ENCODE peak calls at places on chromosomes 13 and 19, in five cellular contexts. A is GDM1, K is GM04503, O is NCI-H460, P is pancreas. F is an unnamed sample.

GRCh38 chr13:30396434-30397075 is 25.7 kb upstream of the UBE2L5 start:
- DNase-seq in A (no peak), K (no peak), O (no peak), P (no peak), F (no peak)

GRCh38 chr19:33498391-33499000 is 23.1 kb downstream of the PEPD start:
- DNase-seq in A (no peak), K (no peak), O (no peak), P (no peak), F (no peak)

GRCh38 chr19:14310055-14310454 is 71.2 kb upstream of the ADGRE5 start:
- DNase-seq in A (peak; percentile 4), K (no peak), O (no peak), P (no peak), F (peak; percentile 96)

GRCh38 chr19:718251-719024 is 9.7 kb downstream of the PALM start:
- DNase-seq in A (no peak), K (no peak), O (no peak), P (no peak), F (no peak)

GRCh38 chr13:77563110-77563509 is 27.6 kb downstream of the SCEL start:
- DNase-seq in A (no peak), K (no peak), O (peak; percentile 29), P (no peak), F (no peak)

GRCh38 chr19:10283301-10283733 is 3.4 kb upstream of the ICAM4 start:
- DNase-seq in A (no peak), K (no peak), O (no peak), P (no peak), F (no peak)

GRCh38 chr13:30004204-30004603 is 153.8 kb upstream of the UBL3 start:
- DNase-seq in A (peak; percentile 51), K (no peak), O (no peak), P (no peak), F (peak; percentile 66)

GRCh38 chr13:113959198-113959597 is 14.7 kb downstream of the C13orf46 start:
- DNase-seq in A (no peak), K (no peak), O (no peak), P (peak; percentile 57), F (no peak)

GRCh38 chr19:13001502-13002388 is 6.5 kb downstream of the NFIX start:
- DNase-seq in A (no peak), K (no peak), O (no peak), P (no peak), F (no peak)

GRCh38 chr13:109584844-109585361 is 201.5 kb downstream of the IRS2 start:
- DNase-seq in A (no peak), K (no peak), O (no peak), P (no peak), F (no peak)

GRCh38 chr13:53250272-53250875 is 221.8 kb downstream of the OLFM4 start:
- DNase-seq in A (peak; percentile 43), K (peak; percentile 19), O (peak; percentile 67), P (no peak), F (peak; percentile 81)

GRCh38 chr13:113897161-113897560 is 33.3 kb upstream of the GAS6 start:
- DNase-seq in A (no peak), K (peak; percentile 97), O (peak; percentile 14), P (no peak), F (no peak)

GRCh38 chr13:108212901-108213300 is 2.4 kb downstream of the LIG4 start:
- DNase-seq in A (no peak), K (no peak), O (no peak), P (no peak), F (no peak)

GRCh38 chr19:6126335-6126974 is 9.0 kb upstream of the ACSBG2 start:
- DNase-seq in A (peak; percentile 52), K (no peak), O (peak; percentile 69), P (no peak), F (peak; percentile 84)

GRCh38 chr19:33814181-33815165 is 17.8 kb downstream of the KCTD15 start:
- DNase-seq in A (no peak), K (no peak), O (no peak), P (no peak), F (no peak)

GRCh38 chr19:40376286-40376862 is 13.6 kb downstream of the HIPK4 start:
- DNase-seq in A (no peak), K (no peak), O (no peak), P (no peak), F (peak; percentile 16)

GRCh38 chr13:32903720-32904119 is 112.5 kb upstream of the KL start:
- DNase-seq in A (no peak), K (no peak), O (no peak), P (no peak), F (no peak)

GRCh38 chr13:34816118-34816517 is 126.0 kb upstream of the NBEA start:
- DNase-seq in A (no peak), K (no peak), O (no peak), P (no peak), F (no peak)

GRCh38 chr19:56838930-56839664 is 1.4 kb downstream of the PEG3 start:
- DNase-seq in A (no peak), K (no peak), O (no peak), P (peak; percentile 93), F (no peak)

GRCh38 chr19:953501-954271 is 27.9 kb downstream of the ARID3A start:
- DNase-seq in A (no peak), K (no peak), O (no peak), P (no peak), F (no peak)

GRCh38 chr13:113860051-113860471 is 3.8 kb downstream of the GAS6 start:
- DNase-seq in A (no peak), K (no peak), O (no peak), P (peak; percentile 14), F (no peak)

GRCh38 chr19:47713046-47714021 is at the start of gene EHD2:
- DNase-seq in A (peak; percentile 56), K (no peak), O (no peak), P (peak; percentile 77), F (no peak)

GRCh38 chr13:97125810-97126738 is 96.1 kb upstream of the MBNL2 start:
- DNase-seq in A (no peak), K (no peak), O (no peak), P (no peak), F (peak; percentile 49)

GRCh38 chr13:50369646-50370045 is 354.4 kb downstream of the KCNRG start:
- DNase-seq in A (no peak), K (no peak), O (no peak), P (no peak), F (no peak)

GRCh38 chr13:114077938-114078335 is 54.5 kb downstream of the RASA3 start:
- DNase-seq in A (no peak), K (no peak), O (no peak), P (no peak), F (no peak)

GRCh38 chr19:40598121-40598917 is 2.9 kb upstream of the LTBP4 start:
- DNase-seq in A (peak; percentile 68), K (no peak), O (peak; percentile 81), P (peak; percentile 89), F (peak; percentile 75)

GRCh38 chr13:113902956-113903355 is 39.1 kb upstream of the GAS6 start:
- DNase-seq in A (no peak), K (no peak), O (no peak), P (no peak), F (no peak)

GRCh38 chr19:843180-843835 is 2.5 kb downstream of the PRTN3 start:
- DNase-seq in A (no peak), K (no peak), O (no peak), P (no peak), F (no peak)

GRCh38 chr13:114108141-114108761 is 24.2 kb downstream of the RASA3 start:
- DNase-seq in A (no peak), K (no peak), O (no peak), P (no peak), F (no peak)

GRCh38 chr13:111216166-111216960 is 101.3 kb downstream of the ARHGEF7 start:
- DNase-seq in A (peak; percentile 23), K (no peak), O (peak; percentile 22), P (peak; percentile 36), F (peak; percentile 22)

GRCh38 chr19:16032509-16033135 is 43.7 kb upstream of the TPM4 start:
- DNase-seq in A (no peak), K (no peak), O (no peak), P (no peak), F (no peak)

GRCh38 chr13:35855531-35856019 is 275.6 kb downstream of the DCLK1 start:
- DNase-seq in A (no peak), K (no peak), O (peak; percentile 54), P (no peak), F (no peak)

GRCh38 chr13:76929975-76930374 is 18.3 kb upstream of the ACOD1 start:
- DNase-seq in A (no peak), K (no peak), O (no peak), P (no peak), F (no peak)

GRCh38 chr19:30888937-30889336 is 460.3 kb downstream of the TSHZ3 start:
- DNase-seq in A (no peak), K (no peak), O (no peak), P (no peak), F (no peak)